ENCODE peak calls at places on chromosomes 5 and 9, in ten cellular contexts. Y is fibroblast of the aortic adventitia, H is suprapubic skin, Z is choroid plexus epithelial cell, K is tibial artery, A is cardiac muscle cell, Q is GM12865, E is left lung, T is lower leg skin, W is uterus. B is an unnamed sample.

GRCh38 chr9:8365466-8366160 is 566.0 kb upstream of the DMAC1 start:
- DNase-seq in Y (peak), H (no peak), Z (no peak), K (no peak), A (no peak), Q (no peak), E (no peak), T (no peak), W (no peak), B (peak)

GRCh38 chr5:75571547-75571946 is 39.7 kb upstream of the ANKDD1B start:
- DNase-seq in Y (peak), H (no peak), Z (no peak), K (no peak), A (no peak), Q (peak), E (no peak), T (no peak), W (no peak), B (no peak)

GRCh38 chr5:1506242-1507015 is 17.3 kb downstream of the LPCAT1 start:
- DNase-seq in Y (no peak), H (no peak), Z (no peak), K (no peak), A (no peak), Q (no peak), E (peak), T (no peak), W (no peak), B (no peak)

GRCh38 chr9:93450817-93451761 is at the start of gene FAM120A:
- DNase-seq in Y (peak), H (peak), Z (peak), K (peak), A (peak), Q (peak), E (peak), T (peak), W (peak), B (peak)

GRCh38 chr5:34460496-34460895 is 195.6 kb upstream of the RAI14 start:
- DNase-seq in Y (peak), H (no peak), Z (no peak), K (no peak), A (no peak), Q (no peak), E (no peak), T (no peak), W (no peak), B (no peak)

GRCh38 chr5:111968459-111968858 is 211.5 kb upstream of the NREP start:
- DNase-seq in Y (peak), H (no peak), Z (no peak), K (peak), A (no peak), Q (no peak), E (no peak), T (no peak), W (no peak), B (no peak)

GRCh38 chr5:146832985-146833732 is 45.4 kb downstream of the PPP2R2B start:
- DNase-seq in Y (no peak), H (no peak), Z (no peak), K (no peak), A (no peak), Q (no peak), E (no peak), T (no peak), W (no peak), B (no peak)

GRCh38 chr9:69070201-69070600 is 34.6 kb downstream of the FXN start:
- DNase-seq in Y (no peak), H (no peak), Z (no peak), K (no peak), A (no peak), Q (no peak), E (no peak), T (no peak), W (no peak), B (no peak)

GRCh38 chr5:161009194-161009593 is 157.2 kb upstream of the ATP10B start:
- DNase-seq in Y (no peak), H (no peak), Z (no peak), K (no peak), A (no peak), Q (no peak), E (no peak), T (no peak), W (no peak), B (no peak)

GRCh38 chr5:31096238-31096865 is 97.1 kb upstream of the CDH6 start:
- DNase-seq in Y (peak), H (no peak), Z (peak), K (no peak), A (no peak), Q (no peak), E (no peak), T (no peak), W (no peak), B (peak)

GRCh38 chr5:132013711-132014110 is 2.3 kb upstream of the ACSL6 start:
- DNase-seq in Y (no peak), H (peak), Z (no peak), K (no peak), A (no peak), Q (no peak), E (no peak), T (peak), W (no peak), B (no peak)

GRCh38 chr5:460413-460700 is 17.4 kb downstream of the EXOC3 start:
- DNase-seq in Y (no peak), H (peak), Z (no peak), K (peak), A (no peak), Q (no peak), E (no peak), T (peak), W (no peak), B (no peak)

GRCh38 chr9:137974746-137975526 is 97.4 kb downstream of the CACNA1B start:
- DNase-seq in Y (no peak), H (no peak), Z (no peak), K (no peak), A (no peak), Q (no peak), E (no peak), T (peak), W (no peak), B (no peak)

GRCh38 chr9:94568250-94568889 is 13.5 kb downstream of the PCAT7 start:
- DNase-seq in Y (no peak), H (no peak), Z (no peak), K (no peak), A (no peak), Q (no peak), E (no peak), T (no peak), W (no peak), B (no peak)

GRCh38 chr5:154740957-154741356 is 14.2 kb upstream of the LARP1 start:
- DNase-seq in Y (peak), H (peak), Z (peak), K (peak), A (no peak), Q (no peak), E (peak), T (peak), W (peak), B (peak)

GRCh38 chr9:123225995-123226394 is 42.4 kb downstream of the STRBP start:
- DNase-seq in Y (no peak), H (no peak), Z (peak), K (no peak), A (no peak), Q (peak), E (no peak), T (no peak), W (no peak), B (peak)

GRCh38 chr5:160655717-160656116 is 196.3 kb downstream of the ATP10B start:
- DNase-seq in Y (no peak), H (no peak), Z (no peak), K (no peak), A (no peak), Q (no peak), E (no peak), T (no peak), W (no peak), B (no peak)

GRCh38 chr5:39266442-39266841 is 47.1 kb upstream of the FYB1 start:
- DNase-seq in Y (no peak), H (no peak), Z (no peak), K (no peak), A (no peak), Q (no peak), E (no peak), T (no peak), W (no peak), B (no peak)

GRCh38 chr5:113319256-113320053 is 115.3 kb downstream of the TSSK1B start:
- DNase-seq in Y (no peak), H (no peak), Z (no peak), K (no peak), A (no peak), Q (no peak), E (no peak), T (no peak), W (no peak), B (no peak)

GRCh38 chr9:119556129-119556875 is 187.1 kb upstream of the BRINP1 start:
- DNase-seq in Y (peak), H (peak), Z (peak), K (peak), A (peak), Q (peak), E (peak), T (peak), W (peak), B (peak)

GRCh38 chr5:75034137-75034739 is 18.1 kb downstream of the GCNT4 start:
- DNase-seq in Y (no peak), H (no peak), Z (no peak), K (no peak), A (no peak), Q (peak), E (peak), T (no peak), W (no peak), B (no peak)

GRCh38 chr5:131281133-131281867 is 17.4 kb downstream of the CDC42SE2 start:
- DNase-seq in Y (no peak), H (no peak), Z (peak), K (no peak), A (no peak), Q (peak), E (no peak), T (no peak), W (no peak), B (peak)

GRCh38 chr5:151159649-151160373 is 2.2 kb upstream of the ANXA6 start:
- DNase-seq in Y (no peak), H (no peak), Z (no peak), K (no peak), A (no peak), Q (peak), E (no peak), T (no peak), W (no peak), B (no peak)

GRCh38 chr5:141816598-141817399 is 61.4 kb downstream of the PCDH1 start:
- DNase-seq in Y (peak), H (no peak), Z (no peak), K (no peak), A (no peak), Q (no peak), E (no peak), T (no peak), W (no peak), B (no peak)

GRCh38 chr9:93297659-93298497 is 113.9 kb downstream of the WNK2 start:
- DNase-seq in Y (no peak), H (peak), Z (no peak), K (no peak), A (no peak), Q (no peak), E (no peak), T (peak), W (no peak), B (no peak)

GRCh38 chr9:95249986-95250385 is 67.5 kb downstream of the FANCC start:
- DNase-seq in Y (no peak), H (no peak), Z (no peak), K (no peak), A (peak), Q (no peak), E (no peak), T (no peak), W (no peak), B (no peak)

GRCh38 chr5:176814836-176815438 is 4.6 kb downstream of the UNC5A start:
- DNase-seq in Y (no peak), H (no peak), Z (no peak), K (no peak), A (no peak), Q (no peak), E (no peak), T (no peak), W (no peak), B (no peak)

GRCh38 chr9:92242115-92242778 is 51.2 kb downstream of the IARS1 start:
- DNase-seq in Y (peak), H (no peak), Z (peak), K (no peak), A (peak), Q (no peak), E (no peak), T (no peak), W (no peak), B (peak)

GRCh38 chr5:177364159-177364962 is 6.6 kb downstream of the RGS14 start:
- DNase-seq in Y (no peak), H (no peak), Z (no peak), K (no peak), A (no peak), Q (peak), E (no peak), T (no peak), W (no peak), B (no peak)

GRCh38 chr5:76402251-76402879 is 720 bp upstream of the IQGAP2 start:
- DNase-seq in Y (no peak), H (no peak), Z (peak), K (peak), A (peak), Q (peak), E (peak), T (peak), W (no peak), B (peak)

GRCh38 chr9:131809941-131810344 is 70.1 kb upstream of the RAPGEF1 start:
- DNase-seq in Y (peak), H (no peak), Z (peak), K (no peak), A (no peak), Q (no peak), E (no peak), T (no peak), W (no peak), B (peak)

GRCh38 chr9:72915659-72916058 is 37.2 kb downstream of the ALDH1A1 start:
- DNase-seq in Y (no peak), H (no peak), Z (no peak), K (no peak), A (no peak), Q (no peak), E (no peak), T (no peak), W (no peak), B (no peak)

GRCh38 chr9:96524045-96524444 is 74.1 kb downstream of the HABP4 start:
- DNase-seq in Y (peak), H (no peak), Z (peak), K (no peak), A (peak), Q (no peak), E (no peak), T (no peak), W (no peak), B (no peak)

GRCh38 chr9:94782367-94783120 is 56.0 kb downstream of the AOPEP start:
- DNase-seq in Y (peak), H (no peak), Z (no peak), K (no peak), A (no peak), Q (no peak), E (no peak), T (no peak), W (no peak), B (peak)

GRCh38 chr5:133794771-133795391 is 173.5 kb downstream of the C5orf15 start:
- DNase-seq in Y (no peak), H (no peak), Z (no peak), K (no peak), A (no peak), Q (no peak), E (no peak), T (peak), W (no peak), B (no peak)

GRCh38 chr9:128448746-128449145 is 7.1 kb upstream of the ODF2 start:
- DNase-seq in Y (no peak), H (no peak), Z (no peak), K (no peak), A (no peak), Q (no peak), E (no peak), T (no peak), W (no peak), B (no peak)

DNA sequence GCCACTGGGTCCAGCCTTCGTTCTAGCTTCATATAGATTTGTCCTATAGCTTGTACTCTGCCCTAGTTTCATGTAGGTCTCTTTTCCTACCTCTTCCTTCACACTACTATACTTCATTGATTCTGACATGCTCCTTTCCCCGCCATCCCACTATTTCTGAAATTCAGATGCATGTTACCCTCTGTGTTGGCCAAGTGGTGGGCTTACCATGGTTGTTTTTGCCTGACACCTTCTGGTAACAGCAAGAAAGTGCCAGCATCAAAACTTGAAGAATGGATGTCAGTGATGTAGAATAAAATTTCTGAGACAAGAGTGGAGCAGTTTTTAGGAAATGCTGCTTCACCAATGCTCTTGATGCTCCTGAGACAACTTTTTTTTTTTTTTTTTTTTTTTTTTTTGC is 19.5 kb upstream of the SERINC5 start:
- DNase-seq in Y (peak), H (no peak), Z (peak), K (no peak), A (peak), Q (peak), E (no peak), T (no peak), W (no peak), B (peak)
- TF ChIP-seq CTCF in Y (peak), H (no peak), Z (peak), K (peak), A (peak), Q (peak), E (no peak), T (no peak), W (peak), B (peak)

DNA sequence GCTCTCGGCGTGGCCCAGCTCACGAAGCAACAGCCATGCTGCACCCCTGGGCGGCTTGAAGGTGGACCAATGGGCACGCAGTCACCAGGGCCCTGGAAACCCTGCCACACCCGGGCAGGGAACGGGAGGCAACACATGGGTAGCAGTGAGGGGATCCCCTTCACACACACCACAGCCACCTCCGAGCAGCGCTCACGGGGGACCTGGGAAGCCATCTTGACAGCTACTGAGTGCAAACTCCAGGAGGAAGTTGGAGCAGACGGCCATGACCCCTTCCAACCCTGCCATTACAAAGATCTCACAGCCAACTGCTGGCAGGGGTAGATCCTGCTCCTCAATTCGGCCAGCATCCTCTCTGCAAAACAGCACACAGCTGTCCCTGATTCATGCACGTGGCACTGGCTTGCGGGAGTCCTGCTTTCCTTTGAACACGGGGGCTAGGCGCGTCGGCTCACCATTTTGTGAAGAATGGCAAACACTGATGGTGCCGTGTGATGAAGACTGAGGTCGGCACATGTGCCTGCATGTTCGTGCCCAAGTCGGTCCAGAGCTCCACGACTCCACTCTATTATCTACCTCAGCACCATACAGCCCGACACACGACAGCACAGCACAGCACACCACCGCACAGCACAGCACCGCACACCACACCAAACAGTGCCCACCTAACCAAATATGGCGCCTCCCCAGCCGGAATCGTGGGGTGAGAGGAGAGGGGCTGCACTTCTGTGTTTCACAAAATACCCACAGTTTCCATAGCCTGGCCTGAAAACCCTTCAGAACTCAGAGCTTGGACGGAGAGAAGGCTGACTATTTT is 5.0 kb downstream of the UBAC1 start:
- DNase-seq in Y (no peak), H (no peak), Z (no peak), K (no peak), A (no peak), Q (no peak), E (no peak), T (no peak), W (no peak), B (no peak)
- H3K4me3 ChIP-seq in Y (no peak), H (no peak), Z (no peak), K (no peak), A (no peak), Q (no peak), E (no peak), T (no peak), W (no peak), B (no peak)

DNA sequence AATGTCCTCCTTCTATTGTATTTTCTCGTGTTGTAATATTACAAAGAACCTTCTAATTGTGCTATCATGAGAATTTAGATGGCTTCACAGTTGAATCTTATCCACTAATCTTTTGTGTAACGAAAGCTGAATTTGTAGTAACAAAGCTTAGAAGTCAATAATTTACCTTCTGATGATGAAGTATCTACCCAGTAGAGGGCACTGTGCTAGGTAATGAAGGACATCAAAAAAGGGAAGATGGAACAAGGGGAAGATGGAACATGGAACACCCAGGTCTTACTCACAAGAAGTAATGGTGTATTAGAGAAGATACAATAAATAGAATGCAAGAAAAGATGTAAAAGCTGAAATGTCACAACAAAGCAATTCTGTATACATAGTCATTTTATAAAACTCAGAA is 131.0 kb upstream of the CCNG1 start:
- DNase-seq in Y (peak), H (no peak), Z (peak), K (no peak), A (peak), Q (peak), E (no peak), T (no peak), W (no peak), B (peak)
- TF ChIP-seq CTCF in Y (peak), H (no peak), Z (no peak), K (no peak), A (peak), Q (peak), E (no peak), T (no peak), W (no peak), B (no peak)

DNA sequence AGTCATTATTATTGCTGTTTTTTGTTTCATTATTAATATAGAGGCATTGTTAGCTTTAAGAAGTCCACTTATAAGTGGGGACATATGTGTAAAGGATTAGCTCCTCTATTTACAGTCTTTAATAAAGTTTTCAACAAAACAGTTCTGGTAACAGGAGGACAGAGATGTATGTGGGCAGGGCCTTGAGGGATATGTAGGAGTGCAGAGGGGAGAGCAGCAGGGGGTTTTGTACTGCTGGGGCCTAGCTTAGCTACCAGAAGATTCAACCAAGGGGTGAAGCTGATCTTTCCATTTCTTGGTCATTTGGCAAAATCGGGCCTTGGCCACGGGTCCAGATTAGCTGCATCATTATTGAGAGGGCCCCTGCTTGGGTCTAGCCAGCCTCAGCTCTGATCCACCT is 89.9 kb downstream of the PPARGC1B start:
- DNase-seq in Y (no peak), H (no peak), Z (no peak), K (no peak), A (no peak), Q (no peak), E (no peak), T (no peak), W (no peak), B (no peak)
- H3K4me3 ChIP-seq in Y (no peak), H (no peak), Z (no peak), K (no peak), A (no peak), Q (no peak), E (no peak), T (no peak), W (no peak), B (no peak)

DNA sequence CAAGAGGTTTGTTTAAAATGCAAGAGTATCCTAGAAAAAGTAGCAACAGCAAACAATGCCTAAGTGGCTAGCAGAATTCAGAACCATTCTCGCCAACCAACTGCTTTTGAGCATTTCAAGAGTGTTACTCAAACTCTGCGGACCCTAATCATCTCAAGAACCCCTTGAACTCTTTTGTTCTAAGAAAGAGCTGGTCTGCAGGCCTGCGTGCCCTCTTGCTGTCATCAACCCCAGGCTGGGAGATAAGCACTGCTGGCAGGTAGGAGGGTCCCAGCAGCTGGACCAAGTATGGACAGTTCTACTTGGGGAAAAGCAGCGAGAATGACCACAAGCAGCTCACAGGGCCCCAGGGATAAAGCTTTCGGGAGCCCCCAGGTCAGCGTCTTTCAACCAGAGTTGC is 38.3 kb downstream of the MYO10 start:
- DNase-seq in Y (no peak), H (no peak), Z (no peak), K (no peak), A (peak), Q (no peak), E (no peak), T (no peak), W (no peak), B (no peak)
- TF ChIP-seq CTCF in Y (no peak), H (no peak), Z (no peak), K (no peak), A (no peak), Q (no peak), E (no peak), T (no peak), W (no peak), B (no peak)

GRCh38 chr5:139758510-139759036 is 37.0 kb upstream of the PSD2 start:
- DNase-seq in Y (no peak), H (no peak), Z (no peak), K (no peak), A (no peak), Q (no peak), E (no peak), T (no peak), W (no peak), B (no peak)
- H3K4me3 ChIP-seq in Y (no peak), H (no peak), Z (no peak), K (no peak), A (no peak), Q (no peak), E (no peak), T (no peak), W (no peak), B (no peak)